ENCODE peak calls at places on chromosomes 7 and 10, in nine cellular contexts. W, S, N, O, A, V, X, J and C are unnamed samples.

GRCh38 chr10:14822879-14823755 is 14.7 kb downstream of the CDNF start:
- DNase-seq in W (no peak), S (no peak), N (no peak), O (peak; percentile 60), A (no peak), V (peak; percentile 50), X (peak; percentile 23), J (no peak), C (peak; percentile 39)

GRCh38 chr10:127278001-127278400 is 81.6 kb upstream of the INSYN2A start:
- DNase-seq in W (no peak), S (no peak), N (no peak), O (peak; percentile 3), A (no peak), V (peak; percentile 24), X (no peak), J (no peak), C (no peak)

GRCh38 chr10:12978885-12979284 is 22.6 kb downstream of the CCDC3 start:
- DNase-seq in W (no peak), S (no peak), N (no peak), O (no peak), A (no peak), V (no peak), X (no peak), J (no peak), C (no peak)

GRCh38 chr10:52048051-52048450 is 266.0 kb upstream of the DKK1 start:
- DNase-seq in W (no peak), S (no peak), N (no peak), O (no peak), A (no peak), V (no peak), X (no peak), J (no peak), C (no peak)

GRCh38 chr10:11082551-11082950 is 64.9 kb downstream of the CELF2 start:
- DNase-seq in W (no peak), S (no peak), N (no peak), O (no peak), A (no peak), V (no peak), X (no peak), J (no peak), C (no peak)

GRCh38 chr7:80218723-80219122 is 84.1 kb downstream of the GNAI1 start:
- DNase-seq in W (no peak), S (no peak), N (no peak), O (peak; percentile 75), A (no peak), V (no peak), X (no peak), J (no peak), C (no peak)

GRCh38 chr7:120919466-120919865 is 31.1 kb upstream of the ING3 start:
- DNase-seq in W (no peak), S (no peak), N (no peak), O (no peak), A (no peak), V (no peak), X (no peak), J (no peak), C (no peak)

GRCh38 chr10:52771534-52772455 is 789 bp downstream of the MBL2 start:
- DNase-seq in W (no peak), S (no peak), N (no peak), O (no peak), A (no peak), V (no peak), X (no peak), J (no peak), C (no peak)

GRCh38 chr7:40057292-40057691 is 77.1 kb downstream of the MPLKIP start:
- DNase-seq in W (no peak), S (no peak), N (no peak), O (peak; percentile 51), A (no peak), V (no peak), X (no peak), J (peak; percentile 59), C (no peak)

GRCh38 chr10:69222157-69223027 is 2.3 kb downstream of the HKDC1 start:
- DNase-seq in W (no peak), S (peak; percentile 78), N (no peak), O (peak; percentile 96), A (no peak), V (peak; percentile 58), X (no peak), J (peak; percentile 55), C (peak; percentile 51)

GRCh38 chr10:107583974-107584373 is 419.5 kb upstream of the SORCS1 start:
- DNase-seq in W (no peak), S (no peak), N (no peak), O (no peak), A (no peak), V (no peak), X (no peak), J (no peak), C (no peak)

GRCh38 chr10:30736685-30737232 is 107.2 kb upstream of the LYZL2 start:
- DNase-seq in W (peak; percentile 79), S (no peak), N (no peak), O (peak; percentile 84), A (no peak), V (peak; percentile 90), X (no peak), J (peak; percentile 43), C (no peak)

GRCh38 chr7:106456339-106456738 is 171.6 kb upstream of the NAMPT start:
- DNase-seq in W (no peak), S (no peak), N (no peak), O (no peak), A (no peak), V (no peak), X (no peak), J (no peak), C (no peak)

GRCh38 chr7:84510501-84510900 is 315.9 kb upstream of the SEMA3A start:
- DNase-seq in W (no peak), S (no peak), N (no peak), O (peak; percentile 1), A (no peak), V (peak; percentile 2), X (no peak), J (no peak), C (no peak)

GRCh38 chr10:72460271-72460670 is 105.6 kb upstream of the DNAJB12 start:
- DNase-seq in W (no peak), S (no peak), N (no peak), O (no peak), A (no peak), V (no peak), X (no peak), J (no peak), C (no peak)

GRCh38 chr10:68870545-68871104 is 30.5 kb upstream of the DDX50 start:
- DNase-seq in W (no peak), S (no peak), N (no peak), O (no peak), A (no peak), V (no peak), X (no peak), J (no peak), C (peak; percentile 19)

GRCh38 chr7:30922596-30922995 is 10.9 kb downstream of the AQP1 start:
- DNase-seq in W (peak; percentile 18), S (peak; percentile 17), N (peak; percentile 24), O (no peak), A (peak; percentile 73), V (no peak), X (peak; percentile 8), J (peak; percentile 29), C (no peak)

GRCh38 chr7:135650831-135651573 is 11.3 kb upstream of the STMP1 start:
- DNase-seq in W (peak; percentile 47), S (no peak), N (no peak), O (no peak), A (no peak), V (peak; percentile 59), X (no peak), J (no peak), C (no peak)

GRCh38 chr10:89302628-89303027 is 782 bp downstream of the IFIT2 start:
- DNase-seq in W (no peak), S (no peak), N (no peak), O (peak; percentile 44), A (no peak), V (no peak), X (no peak), J (no peak), C (no peak)

GRCh38 chr7:7861211-7861633 is 107.4 kb upstream of the GLCCI1 start:
- DNase-seq in W (no peak), S (no peak), N (no peak), O (peak; percentile 81), A (no peak), V (peak; percentile 3), X (no peak), J (no peak), C (no peak)

GRCh38 chr7:90917536-90917935 is 321.4 kb downstream of the CDK14 start:
- DNase-seq in W (no peak), S (no peak), N (no peak), O (no peak), A (no peak), V (no peak), X (no peak), J (no peak), C (no peak)

GRCh38 chr10:69269761-69270160 is 8.5 kb upstream of the HK1 start:
- DNase-seq in W (no peak), S (no peak), N (no peak), O (peak; percentile 54), A (no peak), V (no peak), X (no peak), J (no peak), C (no peak)

GRCh38 chr7:36881206-36881605 is 156.9 kb upstream of the AOAH start:
- DNase-seq in W (no peak), S (no peak), N (no peak), O (peak; percentile 37), A (no peak), V (no peak), X (no peak), J (no peak), C (no peak)

GRCh38 chr10:47425813-47426419 is 41.8 kb upstream of the ZNF488 start:
- DNase-seq in W (no peak), S (no peak), N (no peak), O (no peak), A (no peak), V (no peak), X (no peak), J (no peak), C (no peak)

GRCh38 chr7:157482011-157482410 is 145.2 kb downstream of the DNAJB6 start:
- DNase-seq in W (no peak), S (no peak), N (no peak), O (no peak), A (no peak), V (no peak), X (no peak), J (no peak), C (no peak)

GRCh38 chr10:23516530-23516929 is 77.7 kb downstream of the OTUD1 start:
- DNase-seq in W (no peak), S (no peak), N (no peak), O (peak; percentile 43), A (no peak), V (peak; percentile 8), X (no peak), J (no peak), C (no peak)

GRCh38 chr7:140391634-140392033 is 6.7 kb downstream of the SLC37A3 start:
- DNase-seq in W (no peak), S (no peak), N (no peak), O (no peak), A (no peak), V (no peak), X (no peak), J (no peak), C (no peak)

GRCh38 chr10:102546606-102547310 is 43.0 kb downstream of the SUFU start:
- DNase-seq in W (no peak), S (no peak), N (no peak), O (no peak), A (peak; percentile 68), V (no peak), X (no peak), J (no peak), C (no peak)

GRCh38 chr10:83045731-83046130 is 1093.6 kb upstream of the GHITM start:
- DNase-seq in W (no peak), S (no peak), N (no peak), O (no peak), A (no peak), V (no peak), X (no peak), J (no peak), C (no peak)

GRCh38 chr7:4233146-4233545 is 448.9 kb upstream of the FOXK1 start:
- DNase-seq in W (peak; percentile 6), S (no peak), N (no peak), O (no peak), A (peak; percentile 63), V (no peak), X (no peak), J (no peak), C (no peak)

GRCh38 chr10:18104223-18104872 is 35.9 kb upstream of the CACNB2 start:
- DNase-seq in W (peak; percentile 71), S (peak; percentile 36), N (peak; percentile 54), O (peak; percentile 65), A (no peak), V (peak; percentile 16), X (peak; percentile 74), J (no peak), C (peak; percentile 7)